ENCODE peak calls at places on chromosomes 4 and X, in seven cellular contexts. S is nephron progenitor cell; K is ACHN; F is stimulated activated naive B cell treated with anti-CD40 and anti-IgM and Interleukin-4, amounts not matched to agents 10 μg/mL and 1 μg/mL and 100 μg/mL, for 72 hours; E is NCI-H1092; X is KG1; B is NCI-H510A treated with DMSO at 0.1 percent for 48 hours. N is an unnamed sample.

GRCh38 chr4:122539861-122540465 is 80.9 kb downstream of the IL21 start:
- DNase-seq in E (no peak), K (peak; percentile 8), F (no peak), B (no peak), X (no peak), S (no peak), N (no peak)

GRCh38 chr4:164058775-164059174 is 564.3 kb downstream of the TMA16 start:
- DNase-seq in X (no peak), E (no peak), B (no peak), K (no peak), S (no peak), F (no peak), N (no peak)

GRCh38 chr4:83709627-83710026 is 173.7 kb downstream of the GPAT3 start:
- DNase-seq in B (no peak), E (no peak), S (peak; percentile 5), K (no peak), F (no peak), X (no peak), N (no peak)

GRCh38 chr4:37014584-37014983 is 230.0 kb upstream of the NWD2 start:
- DNase-seq in B (no peak), X (no peak), F (no peak), K (no peak), E (no peak), S (no peak), N (no peak)

GRCh38 chr4:110787109-110787508 is 164.2 kb upstream of the PITX2 start:
- DNase-seq in E (no peak), F (no peak), S (no peak), X (no peak), K (no peak), B (no peak), N (no peak)

GRCh38 chr4:185709802-185710486 is 102.0 kb downstream of the SORBS2 start:
- DNase-seq in K (no peak), B (no peak), S (no peak), F (no peak), E (no peak), X (no peak), N (no peak)

GRCh38 chr4:6419452-6420028 is 52.9 kb downstream of the PPP2R2C start:
- DNase-seq in B (no peak), X (no peak), E (no peak), K (no peak), F (no peak), S (no peak), N (no peak)

GRCh38 chr4:94304365-94304971 is 38.2 kb downstream of the HPGDS start:
- DNase-seq in S (peak; percentile 5), K (peak; percentile 30), F (no peak), X (no peak), B (peak; percentile 54), E (no peak), N (peak; percentile 12)

GRCh38 chr4:127203561-127204260 is 429.0 kb upstream of the INTU start:
- DNase-seq in E (no peak), X (no peak), S (no peak), B (no peak), K (no peak), F (no peak), N (no peak)

GRCh38 chr4:42360158-42360557 is 37.1 kb upstream of the SHISA3 start:
- DNase-seq in X (no peak), F (no peak), E (no peak), S (no peak), K (no peak), B (no peak), N (no peak)

GRCh38 chr4:51843309-51844156 is 580 bp downstream of the DCUN1D4 start:
- DNase-seq in E (peak; percentile 35), K (peak; percentile 70), B (no peak), S (peak; percentile 71), X (no peak), F (peak; percentile 4), N (peak; percentile 39)

GRCh38 chrX:74525116-74525515 is 89.3 kb downstream of the RLIM start:
- DNase-seq in E (no peak), S (no peak), F (no peak), X (no peak), K (no peak), B (no peak), N (no peak)

GRCh38 chr4:150140774-150141400 is 62.6 kb downstream of the DCLK2 start:
- DNase-seq in X (no peak), F (no peak), B (no peak), S (no peak), K (peak; percentile 14), E (no peak), N (no peak)

GRCh38 chrX:52574416-52575275 is 57.8 kb upstream of the XAGE1B start:
- DNase-seq in X (no peak), S (peak; percentile 25), K (peak; percentile 43), E (peak; percentile 17), B (peak; percentile 15), F (peak; percentile 14), N (peak; percentile 54)

GRCh38 chr4:69589884-69590283 is 49.6 kb downstream of the UGT2A2 start:
- DNase-seq in B (no peak), K (no peak), X (no peak), E (no peak), F (no peak), S (no peak), N (no peak)

GRCh38 chr4:38752393-38752961 is 30.3 kb downstream of the TLR10 start:
- DNase-seq in B (no peak), X (no peak), E (no peak), K (peak; percentile 42), F (no peak), S (no peak), N (no peak)

GRCh38 chrX:133922390-133922772 is 63.0 kb downstream of the GPC3 start:
- DNase-seq in X (no peak), E (no peak), K (no peak), F (no peak), S (no peak), B (no peak), N (no peak)

GRCh38 chr4:64935469-64936001 is 526.3 kb upstream of the TECRL start:
- DNase-seq in E (no peak), B (no peak), K (no peak), F (no peak), S (no peak), X (no peak), N (no peak)

GRCh38 chr4:109649872-109650271 is 53.4 kb downstream of the CASP6 start:
- DNase-seq in F (no peak), B (no peak), S (no peak), K (no peak), E (no peak), X (no peak), N (no peak)

GRCh38 chr4:73593631-73594241 is 26.5 kb downstream of the RASSF6 start:
- DNase-seq in X (peak; percentile 12), B (peak; percentile 58), E (peak; percentile 9), S (no peak), F (no peak), K (peak; percentile 50), N (peak; percentile 10)

GRCh38 chr4:154450971-154451370 is 40.6 kb downstream of the DCHS2 start:
- DNase-seq in X (no peak), B (no peak), E (no peak), K (no peak), S (no peak), F (no peak), N (no peak)

GRCh38 chrX:41457618-41458192 is 10.6 kb downstream of the NYX start:
- DNase-seq in E (no peak), X (no peak), B (peak; percentile 20), K (no peak), F (no peak), S (no peak), N (peak; percentile 14)

N was measured in cerebellar cortex.